ENCODE peak calls at places on chromosomes 16 and 17, in nine cellular contexts. One of them, this sample, is unnamed.

GRCh38 chr16:84810518-84811273 is 9.1 kb upstream of the CRISPLD2 start:
- DNase-seq in astrocyte of the cerebellum: peak; percentile 67
- DNase-seq in cardiac muscle cell: no peak
- DNase-seq in WERI-Rb-1: no peak
- DNase-seq in prostate gland: no peak
- DNase-seq in BJ: no peak
- DNase-seq in uterus: peak; percentile 62
- DNase-seq in cardiac fibroblast: peak; percentile 86
- DNase-seq in left lung: no peak
- DNase-seq in this sample: no peak

GRCh38 chr16:89687092-89687940 is 827 bp downstream of the CDK10 start:
- DNase-seq in astrocyte of the cerebellum: no peak
- DNase-seq in cardiac muscle cell: no peak
- DNase-seq in WERI-Rb-1: no peak
- DNase-seq in prostate gland: no peak
- DNase-seq in BJ: peak; percentile 3
- DNase-seq in uterus: no peak
- DNase-seq in cardiac fibroblast: peak; percentile 34
- DNase-seq in left lung: no peak
- DNase-seq in this sample: no peak

GRCh38 chr17:15942207-15942833 is 2.6 kb upstream of the ADORA2B start:
- DNase-seq in astrocyte of the cerebellum: no peak
- DNase-seq in cardiac muscle cell: no peak
- DNase-seq in WERI-Rb-1: no peak
- DNase-seq in prostate gland: no peak
- DNase-seq in BJ: no peak
- DNase-seq in uterus: no peak
- DNase-seq in cardiac fibroblast: no peak
- DNase-seq in left lung: peak; percentile 54
- DNase-seq in this sample: no peak

GRCh38 chr16:29925173-29925804 is 737 bp downstream of the KCTD13 start:
- DNase-seq in astrocyte of the cerebellum: no peak
- DNase-seq in cardiac muscle cell: no peak
- DNase-seq in WERI-Rb-1: no peak
- DNase-seq in prostate gland: no peak
- DNase-seq in BJ: no peak
- DNase-seq in uterus: no peak
- DNase-seq in cardiac fibroblast: peak; percentile 29
- DNase-seq in left lung: no peak
- DNase-seq in this sample: no peak

GRCh38 chr17:61420745-61421398 is 21.2 kb downstream of the TBX2 start:
- DNase-seq in astrocyte of the cerebellum: no peak
- DNase-seq in cardiac muscle cell: no peak
- DNase-seq in WERI-Rb-1: no peak
- DNase-seq in prostate gland: no peak
- DNase-seq in BJ: no peak
- DNase-seq in uterus: no peak
- DNase-seq in cardiac fibroblast: no peak
- DNase-seq in left lung: no peak
- DNase-seq in this sample: no peak

GRCh38 chr16:86391486-86391885 is 118.8 kb upstream of the FOXF1 start:
- DNase-seq in astrocyte of the cerebellum: peak; percentile 27
- DNase-seq in cardiac muscle cell: no peak
- DNase-seq in WERI-Rb-1: no peak
- DNase-seq in prostate gland: no peak
- DNase-seq in BJ: no peak
- DNase-seq in uterus: no peak
- DNase-seq in cardiac fibroblast: no peak
- DNase-seq in left lung: no peak
- DNase-seq in this sample: no peak

GRCh38 chr16:11677451-11677951 is 9.2 kb downstream of the SNN start:
- DNase-seq in astrocyte of the cerebellum: no peak
- DNase-seq in cardiac muscle cell: peak; percentile 40
- DNase-seq in WERI-Rb-1: no peak
- DNase-seq in prostate gland: no peak
- DNase-seq in BJ: no peak
- DNase-seq in uterus: no peak
- DNase-seq in cardiac fibroblast: no peak
- DNase-seq in left lung: no peak
- DNase-seq in this sample: no peak

GRCh38 chr16:79690159-79690558 is 89.6 kb upstream of the MAF start:
- DNase-seq in astrocyte of the cerebellum: no peak
- DNase-seq in cardiac muscle cell: no peak
- DNase-seq in WERI-Rb-1: no peak
- DNase-seq in prostate gland: no peak
- DNase-seq in BJ: no peak
- DNase-seq in uterus: no peak
- DNase-seq in cardiac fibroblast: no peak
- DNase-seq in left lung: no peak
- DNase-seq in this sample: no peak

GRCh38 chr17:32240745-32241144 is 24.9 kb upstream of the RHBDL3 start:
- DNase-seq in astrocyte of the cerebellum: peak; percentile 4
- DNase-seq in cardiac muscle cell: peak; percentile 61
- DNase-seq in WERI-Rb-1: no peak
- DNase-seq in prostate gland: no peak
- DNase-seq in BJ: no peak
- DNase-seq in uterus: no peak
- DNase-seq in cardiac fibroblast: peak; percentile 28
- DNase-seq in left lung: no peak
- DNase-seq in this sample: no peak

GRCh38 chr17:82745524-82745923 is 6.3 kb upstream of the TBCD start:
- DNase-seq in astrocyte of the cerebellum: no peak
- DNase-seq in cardiac muscle cell: no peak
- DNase-seq in WERI-Rb-1: no peak
- DNase-seq in prostate gland: no peak
- DNase-seq in BJ: no peak
- DNase-seq in uterus: no peak
- DNase-seq in cardiac fibroblast: no peak
- DNase-seq in left lung: no peak
- DNase-seq in this sample: no peak

GRCh38 chr16:22075043-22075757 is 17.1 kb upstream of the VWA3A start:
- DNase-seq in astrocyte of the cerebellum: no peak
- DNase-seq in cardiac muscle cell: no peak
- DNase-seq in WERI-Rb-1: no peak
- DNase-seq in prostate gland: no peak
- DNase-seq in BJ: no peak
- DNase-seq in uterus: no peak
- DNase-seq in cardiac fibroblast: no peak
- DNase-seq in left lung: no peak
- DNase-seq in this sample: no peak

GRCh38 chr16:4599037-4599436 is 15.7 kb downstream of the UBALD1 start:
- DNase-seq in astrocyte of the cerebellum: no peak
- DNase-seq in cardiac muscle cell: no peak
- DNase-seq in WERI-Rb-1: no peak
- DNase-seq in prostate gland: no peak
- DNase-seq in BJ: no peak
- DNase-seq in uterus: no peak
- DNase-seq in cardiac fibroblast: no peak
- DNase-seq in left lung: no peak
- DNase-seq in this sample: no peak

GRCh38 chr17:7475764-7476422 is 3.5 kb downstream of the ZBTB4 start:
- DNase-seq in astrocyte of the cerebellum: no peak
- DNase-seq in cardiac muscle cell: no peak
- DNase-seq in WERI-Rb-1: no peak
- DNase-seq in prostate gland: no peak
- DNase-seq in BJ: no peak
- DNase-seq in uterus: peak; percentile 59
- DNase-seq in cardiac fibroblast: peak; percentile 49
- DNase-seq in left lung: peak; percentile 77
- DNase-seq in this sample: no peak

GRCh38 chr17:47725446-47726109 is 7.5 kb upstream of the TBX21 start:
- DNase-seq in astrocyte of the cerebellum: no peak
- DNase-seq in cardiac muscle cell: no peak
- DNase-seq in WERI-Rb-1: no peak
- DNase-seq in prostate gland: no peak
- DNase-seq in BJ: no peak
- DNase-seq in uterus: no peak
- DNase-seq in cardiac fibroblast: no peak
- DNase-seq in left lung: no peak
- DNase-seq in this sample: no peak

GRCh38 chr17:33328129-33328528 is 35.0 kb upstream of the ASIC2 start:
- DNase-seq in astrocyte of the cerebellum: no peak
- DNase-seq in cardiac muscle cell: peak; percentile 49
- DNase-seq in WERI-Rb-1: no peak
- DNase-seq in prostate gland: no peak
- DNase-seq in BJ: no peak
- DNase-seq in uterus: no peak
- DNase-seq in cardiac fibroblast: no peak
- DNase-seq in left lung: no peak
- DNase-seq in this sample: peak; percentile 47

GRCh38 chr16:54462766-54463165 is 176.2 kb upstream of the IRX3 start:
- DNase-seq in astrocyte of the cerebellum: no peak
- DNase-seq in cardiac muscle cell: no peak
- DNase-seq in WERI-Rb-1: no peak
- DNase-seq in prostate gland: no peak
- DNase-seq in BJ: no peak
- DNase-seq in uterus: no peak
- DNase-seq in cardiac fibroblast: no peak
- DNase-seq in left lung: no peak
- DNase-seq in this sample: no peak

GRCh38 chr16:85667841-85668413 is 20.8 kb downstream of the GINS2 start:
- DNase-seq in astrocyte of the cerebellum: no peak
- DNase-seq in cardiac muscle cell: no peak
- DNase-seq in WERI-Rb-1: no peak
- DNase-seq in prostate gland: no peak
- DNase-seq in BJ: no peak
- DNase-seq in uterus: no peak
- DNase-seq in cardiac fibroblast: no peak
- DNase-seq in left lung: no peak
- DNase-seq in this sample: no peak

GRCh38 chr17:75077490-75078096 is 10.2 kb upstream of the SLC16A5 start:
- DNase-seq in astrocyte of the cerebellum: no peak
- DNase-seq in cardiac muscle cell: no peak
- DNase-seq in WERI-Rb-1: no peak
- DNase-seq in prostate gland: peak; percentile 39
- DNase-seq in BJ: no peak
- DNase-seq in uterus: peak; percentile 64
- DNase-seq in cardiac fibroblast: peak; percentile 35
- DNase-seq in left lung: peak; percentile 78
- DNase-seq in this sample: no peak

GRCh38 chr16:66274335-66275110 is 92.0 kb upstream of the CDH5 start:
- DNase-seq in astrocyte of the cerebellum: no peak
- DNase-seq in cardiac muscle cell: no peak
- DNase-seq in WERI-Rb-1: no peak
- DNase-seq in prostate gland: no peak
- DNase-seq in BJ: no peak
- DNase-seq in uterus: no peak
- DNase-seq in cardiac fibroblast: peak; percentile 65
- DNase-seq in left lung: no peak
- DNase-seq in this sample: no peak
- TF ChIP-seq CTCF in astrocyte of the cerebellum: peak; percentile 27
- TF ChIP-seq CTCF in cardiac muscle cell: peak; percentile 36
- TF ChIP-seq CTCF in WERI-Rb-1: peak; percentile 8
- TF ChIP-seq CTCF in prostate gland: no peak
- TF ChIP-seq CTCF in BJ: peak; percentile 34
- TF ChIP-seq CTCF in uterus: no peak
- TF ChIP-seq CTCF in cardiac fibroblast: peak; percentile 51
- TF ChIP-seq CTCF in left lung: peak; percentile 20
- TF ChIP-seq CTCF in this sample: peak; percentile 1

GRCh38 chr17:77899494-77899893 is 59.0 kb upstream of the TNRC6C start:
- DNase-seq in astrocyte of the cerebellum: no peak
- DNase-seq in cardiac muscle cell: no peak
- DNase-seq in WERI-Rb-1: no peak
- DNase-seq in prostate gland: no peak
- DNase-seq in BJ: no peak
- DNase-seq in uterus: no peak
- DNase-seq in cardiac fibroblast: peak; percentile 8
- DNase-seq in left lung: no peak
- DNase-seq in this sample: no peak
- TF ChIP-seq CTCF in astrocyte of the cerebellum: no peak
- TF ChIP-seq CTCF in cardiac muscle cell: no peak
- TF ChIP-seq CTCF in WERI-Rb-1: no peak
- TF ChIP-seq CTCF in prostate gland: no peak
- TF ChIP-seq CTCF in BJ: no peak
- TF ChIP-seq CTCF in uterus: no peak
- TF ChIP-seq CTCF in cardiac fibroblast: no peak
- TF ChIP-seq CTCF in left lung: no peak
- TF ChIP-seq CTCF in this sample: no peak

GRCh38 chr17:1049446-1050225 is 52.7 kb downstream of the TIMM22 start:
- DNase-seq in astrocyte of the cerebellum: no peak
- DNase-seq in cardiac muscle cell: no peak
- DNase-seq in WERI-Rb-1: no peak
- DNase-seq in prostate gland: no peak
- DNase-seq in BJ: no peak
- DNase-seq in uterus: no peak
- DNase-seq in cardiac fibroblast: no peak
- DNase-seq in left lung: no peak
- DNase-seq in this sample: no peak

GRCh38 chr17:1045456-1045855 is 48.5 kb downstream of the TIMM22 start:
- DNase-seq in astrocyte of the cerebellum: no peak
- DNase-seq in cardiac muscle cell: no peak
- DNase-seq in WERI-Rb-1: no peak
- DNase-seq in prostate gland: no peak
- DNase-seq in BJ: no peak
- DNase-seq in uterus: no peak
- DNase-seq in cardiac fibroblast: no peak
- DNase-seq in left lung: no peak
- DNase-seq in this sample: no peak

GRCh38 chr17:1050246-1050995 is 53.5 kb downstream of the TIMM22 start:
- DNase-seq in astrocyte of the cerebellum: no peak
- DNase-seq in cardiac muscle cell: no peak
- DNase-seq in WERI-Rb-1: peak; percentile 45
- DNase-seq in prostate gland: no peak
- DNase-seq in BJ: no peak
- DNase-seq in uterus: no peak
- DNase-seq in cardiac fibroblast: no peak
- DNase-seq in left lung: no peak
- DNase-seq in this sample: no peak

GRCh38 chr17:1047886-1048470 is 51.0 kb downstream of the TIMM22 start:
- DNase-seq in astrocyte of the cerebellum: no peak
- DNase-seq in cardiac muscle cell: no peak
- DNase-seq in WERI-Rb-1: no peak
- DNase-seq in prostate gland: no peak
- DNase-seq in BJ: no peak
- DNase-seq in uterus: no peak
- DNase-seq in cardiac fibroblast: no peak
- DNase-seq in left lung: no peak
- DNase-seq in this sample: no peak

GRCh38 chr17:1047177-1047885 is 50.4 kb downstream of the TIMM22 start:
- DNase-seq in astrocyte of the cerebellum: peak; percentile 29
- DNase-seq in cardiac muscle cell: peak; percentile 37
- DNase-seq in WERI-Rb-1: peak; percentile 85
- DNase-seq in prostate gland: no peak
- DNase-seq in BJ: no peak
- DNase-seq in uterus: no peak
- DNase-seq in cardiac fibroblast: peak; percentile 20
- DNase-seq in left lung: no peak
- DNase-seq in this sample: no peak
- TF ChIP-seq CTCF in astrocyte of the cerebellum: no peak
- TF ChIP-seq CTCF in cardiac muscle cell: no peak
- TF ChIP-seq CTCF in WERI-Rb-1: no peak
- TF ChIP-seq CTCF in prostate gland: no peak
- TF ChIP-seq CTCF in BJ: no peak
- TF ChIP-seq CTCF in uterus: no peak
- TF ChIP-seq CTCF in cardiac fibroblast: no peak
- TF ChIP-seq CTCF in left lung: no peak
- TF ChIP-seq CTCF in this sample: no peak

DNA sequence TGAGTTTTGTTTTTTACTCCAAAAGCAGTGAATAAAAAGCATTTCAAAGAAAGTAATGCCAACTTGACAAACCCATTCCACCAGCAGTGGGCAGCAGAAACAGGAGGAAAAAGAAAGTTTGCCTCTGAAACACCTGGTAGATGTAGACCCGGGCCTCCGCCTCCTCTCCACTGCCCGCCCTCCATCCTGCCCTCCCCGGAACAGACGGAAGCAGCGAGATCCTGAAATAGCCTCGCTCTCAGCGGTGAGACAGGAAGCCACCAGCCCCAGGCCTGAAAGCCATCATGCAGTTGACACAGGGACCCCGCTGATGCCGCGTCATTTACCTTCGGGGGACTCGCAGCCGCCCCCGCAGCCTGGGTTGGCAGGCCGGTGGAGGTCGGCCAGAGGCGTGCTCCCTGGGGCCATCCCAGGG is 67.8 kb downstream of the C16orf78 start:
- DNase-seq in astrocyte of the cerebellum: no peak
- DNase-seq in cardiac muscle cell: peak; percentile 52
- DNase-seq in WERI-Rb-1: no peak
- DNase-seq in prostate gland: no peak
- DNase-seq in BJ: no peak
- DNase-seq in uterus: no peak
- DNase-seq in cardiac fibroblast: peak; percentile 8
- DNase-seq in left lung: peak; percentile 44
- DNase-seq in this sample: peak; percentile 70
- TF ChIP-seq CTCF in astrocyte of the cerebellum: peak; percentile 35
- TF ChIP-seq CTCF in cardiac muscle cell: peak; percentile 21
- TF ChIP-seq CTCF in WERI-Rb-1: peak; percentile 14
- TF ChIP-seq CTCF in prostate gland: no peak
- TF ChIP-seq CTCF in BJ: no peak
- TF ChIP-seq CTCF in uterus: no peak
- TF ChIP-seq CTCF in cardiac fibroblast: no peak
- TF ChIP-seq CTCF in left lung: no peak
- TF ChIP-seq CTCF in this sample: peak; percentile 29